ENCODE peak calls at places on chromosomes 6 and 20, in nine cellular contexts. B, S, N, Z, K, X, P, U and V are unnamed samples.

GRCh38 chr6:149074832-149075258 is 242.7 kb upstream of the TAB2 start:
- DNase-seq in X (no peak), U (no peak), S (no peak), B (no peak), Z (no peak), N (no peak), K (no peak), P (no peak), V (no peak)

GRCh38 chr6:44265003-44265842 is at the start of gene NFKBIE:
- DNase-seq in U (peak; percentile 95), K (peak; percentile 98), S (peak; percentile 97), X (peak; percentile 97), N (peak; percentile 98), P (peak; percentile 92), Z (peak; percentile 96), B (peak; percentile 97), V (peak; percentile 93)

GRCh38 chr20:58192567-58192966 is 35.9 kb downstream of the ANKRD60 start:
- DNase-seq in B (peak; percentile 16), N (peak; percentile 65), X (peak; percentile 41), P (no peak), K (no peak), U (no peak), S (no peak), Z (no peak), V (peak; percentile 23)

GRCh38 chr6:53604623-53605190 is 59.8 kb upstream of the GCLC start:
- DNase-seq in U (no peak), B (no peak), N (peak; percentile 5), X (no peak), K (no peak), P (no peak), Z (no peak), S (no peak), V (no peak)

GRCh38 chr6:151698921-151699705 is 108.4 kb upstream of the ESR1 start:
- DNase-seq in X (no peak), N (no peak), Z (no peak), P (no peak), B (no peak), S (no peak), K (no peak), U (no peak), V (no peak)

GRCh38 chr20:64160536-64161495 is 3.4 kb upstream of the MYT1 start:
- DNase-seq in U (no peak), K (no peak), X (no peak), S (no peak), B (no peak), P (no peak), N (no peak), Z (no peak), V (no peak)

GRCh38 chr6:1131285-1132079 is 180.4 kb upstream of the FOXQ1 start:
- DNase-seq in X (no peak), B (no peak), U (no peak), Z (no peak), N (no peak), P (peak; percentile 60), S (no peak), K (peak; percentile 89), V (no peak)

GRCh38 chr6:156451726-156452125 is 325.5 kb upstream of the ARID1B start:
- DNase-seq in S (no peak), Z (no peak), P (no peak), B (no peak), K (no peak), U (no peak), X (no peak), N (no peak), V (no peak)

GRCh38 chr6:36610041-36610440 is 15.9 kb downstream of the SRSF3 start:
- DNase-seq in B (no peak), K (no peak), U (no peak), Z (no peak), S (no peak), P (no peak), N (no peak), X (no peak), V (no peak)

GRCh38 chr6:165308926-165309731 is at the start of gene C6orf118:
- DNase-seq in X (peak; percentile 93), P (peak; percentile 50), S (no peak), B (peak; percentile 16), N (peak; percentile 84), U (no peak), K (peak; percentile 68), Z (no peak), V (no peak)

GRCh38 chr20:45779011-45779915 is 12.4 kb downstream of the WFDC3 start:
- DNase-seq in K (peak; percentile 98), X (no peak), U (peak; percentile 89), S (peak; percentile 92), P (peak; percentile 99), N (no peak), B (peak; percentile 89), Z (peak; percentile 88), V (no peak)

GRCh38 chr20:45782890-45783289 is 8.8 kb downstream of the WFDC3 start:
- DNase-seq in U (no peak), K (peak; percentile 22), B (no peak), X (no peak), P (peak; percentile 94), Z (no peak), S (no peak), N (no peak), V (no peak)

GRCh38 chr20:45781391-45781931 is 10.2 kb downstream of the WFDC3 start:
- DNase-seq in P (peak; percentile 96), Z (peak; percentile 18), B (no peak), U (peak; percentile 25), K (peak; percentile 89), S (no peak), X (no peak), N (no peak), V (no peak)

GRCh38 chr20:45776931-45777330 is 14.8 kb downstream of the WFDC3 start:
- DNase-seq in U (no peak), B (no peak), Z (no peak), P (no peak), X (no peak), N (no peak), K (no peak), S (peak; percentile 47), V (no peak)

DNA sequence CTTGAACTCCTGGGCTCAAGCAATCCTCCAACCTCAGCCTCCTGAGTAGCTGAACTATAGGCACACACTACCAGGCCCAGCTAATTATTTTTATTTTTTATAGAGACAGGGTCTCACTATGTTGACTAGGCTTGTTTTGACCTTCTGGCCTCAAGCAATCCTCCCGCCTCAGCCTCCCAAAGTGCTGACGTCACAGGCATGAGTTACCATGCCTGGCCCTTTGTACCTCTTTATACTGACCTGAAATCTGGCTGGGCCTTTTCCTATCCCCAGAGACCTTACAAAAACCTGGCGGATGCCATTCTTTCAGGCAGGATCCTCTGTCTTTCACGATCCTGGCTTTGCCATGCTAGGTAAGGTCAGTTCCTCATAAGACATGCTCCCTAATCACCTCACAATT is 11.5 kb downstream of the WFDC3 start:
- DNase-seq in X (no peak), U (no peak), Z (no peak), K (peak; percentile 5), S (no peak), N (no peak), P (no peak), B (no peak), V (no peak)
- H3K27ac ChIP-seq in X (no peak overlapping the region), U (no peak overlapping the region), Z (peak overlapping the region; percentile 94), K (peak overlapping the region; percentile 94), S (peak overlapping the region; percentile 84), N (peak overlapping the region; percentile 91), P (peak overlapping the region; percentile 99), B (peak overlapping the region; percentile 57), V (no peak overlapping the region)

DNA sequence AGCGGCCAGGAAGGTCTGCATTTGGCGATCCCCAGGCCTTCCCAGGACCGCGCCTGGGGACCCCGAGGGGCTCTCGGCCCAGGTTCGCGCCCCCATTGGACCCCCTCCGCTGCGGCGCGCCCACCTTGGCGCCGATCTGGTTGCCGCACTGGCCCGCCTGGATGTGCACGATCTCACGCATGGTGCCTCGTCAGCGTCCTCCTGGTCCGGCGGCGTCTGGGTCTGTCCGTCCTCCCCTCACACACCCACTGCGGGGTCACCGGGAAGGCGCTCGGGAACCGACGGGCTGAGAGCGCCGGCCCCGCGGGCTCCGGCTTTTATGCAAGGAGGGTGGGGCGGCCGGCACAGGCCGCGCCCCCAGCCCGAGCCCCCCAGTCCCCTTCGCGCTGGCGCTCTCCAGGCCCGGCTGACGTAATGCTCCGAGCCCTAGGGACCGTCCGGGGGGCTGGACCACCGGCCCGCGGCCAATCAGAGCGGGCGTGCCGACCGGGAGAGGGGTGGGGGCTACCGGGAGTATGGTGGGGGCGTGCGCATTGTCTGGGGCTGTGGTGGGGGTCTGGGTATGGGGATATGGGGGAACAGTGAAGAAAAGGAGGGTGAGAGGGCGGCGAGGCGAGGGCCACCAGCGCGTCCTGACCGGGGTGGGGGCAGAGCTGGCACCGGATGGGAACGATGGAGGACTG is at the start of gene TUBB2B:
- DNase-seq in N (peak; percentile 97), Z (no peak), U (no peak), S (no peak), K (peak; percentile 68), P (no peak), B (no peak), X (peak; percentile 96), V (no peak)
- H3K4me1 ChIP-seq in N (peaks cover 11% of the 10 kb centered on the region), Z (peaks cover 58% of the 10 kb centered on the region), U (peaks cover 52% of the 10 kb centered on the region), S (peaks cover 43% of the 10 kb centered on the region), K (no peaks in the 10 kb centered on the region), P (peaks cover 29% of the 10 kb centered on the region), B (peaks cover 14% of the 10 kb centered on the region), X (peaks cover 30% of the 10 kb centered on the region), V (peaks cover 45% of the 10 kb centered on the region)

DNA sequence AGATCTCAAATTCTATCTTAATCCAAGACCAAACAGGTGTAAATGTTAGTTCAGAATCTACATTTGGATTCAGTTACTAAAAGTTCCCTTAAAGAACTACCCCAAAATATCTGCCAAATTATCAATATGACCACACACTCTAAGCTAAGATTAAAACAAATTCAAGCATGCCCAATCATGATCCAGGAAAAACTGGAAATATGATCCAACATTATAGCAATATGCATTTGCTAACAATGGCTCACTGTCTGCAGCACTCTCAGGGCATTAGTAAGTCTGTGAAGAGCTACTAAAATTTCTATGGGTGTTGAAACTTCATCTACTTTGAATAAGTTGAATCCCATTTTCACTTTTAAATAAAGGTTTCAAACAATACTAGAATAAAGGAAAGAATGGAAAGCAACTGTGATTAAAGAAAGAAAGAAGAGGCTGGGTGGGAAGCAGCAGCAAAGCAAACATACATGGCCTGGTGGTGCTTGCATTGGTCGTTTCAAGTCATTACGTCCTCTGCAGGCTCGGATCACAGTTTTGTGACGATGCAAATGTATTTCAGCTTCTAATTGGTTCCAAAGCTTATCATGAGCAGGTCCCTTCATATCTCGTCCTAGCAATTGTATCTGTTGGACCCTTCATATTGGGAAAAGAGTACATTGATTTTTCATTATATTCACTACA is 29.2 kb downstream of the GOPC start:
- DNase-seq in Z (no peak), N (no peak), B (no peak), U (no peak), S (no peak), P (no peak), X (no peak), K (no peak), V (no peak)
- H3K36me3 ChIP-seq in Z (no peaks in the 10 kb centered on the region), N (peaks cover 91% of the 10 kb centered on the region), B (peaks cover 23% of the 10 kb centered on the region), U (peaks cover 5% of the 10 kb centered on the region), S (peaks cover 56% of the 10 kb centered on the region), P (peaks cover 14% of the 10 kb centered on the region), X (peaks cover 11% of the 10 kb centered on the region), K (peaks cover 91% of the 10 kb centered on the region), V (peaks cover 23% of the 10 kb centered on the region)

DNA sequence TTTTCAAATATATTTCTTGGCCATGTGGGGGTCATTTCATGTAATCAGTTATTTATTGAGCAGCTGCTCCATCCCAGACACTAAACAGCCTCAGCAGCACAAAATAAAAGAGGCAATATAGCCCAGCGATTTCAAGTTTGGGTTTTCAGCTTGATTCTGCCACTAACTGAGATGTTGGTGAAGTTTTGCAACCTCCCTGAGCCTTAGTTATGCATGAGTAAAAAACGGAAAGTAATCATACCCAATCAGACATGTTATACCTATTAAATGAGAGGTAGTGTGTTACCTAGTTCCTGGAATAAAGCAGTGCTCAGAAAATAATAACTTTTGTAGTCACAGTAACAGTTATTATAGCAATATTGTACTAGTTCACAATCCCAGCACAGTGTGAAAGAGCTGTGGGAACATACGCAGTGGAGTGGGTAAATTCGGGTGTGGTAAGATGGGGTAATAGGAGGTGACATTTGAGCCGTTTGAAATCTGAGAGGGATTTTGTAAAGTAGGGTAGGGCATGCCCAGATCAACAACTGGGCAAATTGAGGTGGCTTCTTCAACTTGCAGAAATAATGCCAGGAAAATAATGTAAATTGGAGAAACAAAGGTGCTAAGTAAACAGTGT is 1.5 kb downstream of the SLC9A8 start:
- DNase-seq in X (no peak), B (no peak), P (peak; percentile 28), S (no peak), U (no peak), K (peak; percentile 23), N (no peak), Z (no peak), V (no peak)
- H3K27ac ChIP-seq in X (no peak overlapping the region), B (peak overlapping the region; percentile 94), P (peak overlapping the region; percentile 22), S (peak overlapping the region; percentile 98), U (no peak overlapping the region), K (no peak overlapping the region), N (no peak overlapping the region), Z (peak overlapping the region; percentile 97), V (peak overlapping the region; percentile 95)